ENCODE peak calls at places on chromosomes 2 and 18, in nine cellular contexts. Z is RWPE1, Y is fibroblast of mammary gland, Q is NCI-H1105, D is DMS79, E is fibroblast of lung, B is HAP-1, M is SW 1271, P is endothelial cell. T is an unnamed sample.

GRCh38 chr2:126858013-126858412 is 40.7 kb upstream of the TEX51 start:
- DNase-seq in Y (no peak), B (no peak), D (no peak), Z (no peak), M (no peak), E (no peak), P (no peak), Q (no peak), T (no peak)

GRCh38 chr2:241912021-241912555 is 42.6 kb downstream of the RTP5 start:
- DNase-seq in M (no peak), Q (no peak), E (no peak), B (no peak), Y (no peak), Z (no peak), D (no peak), P (no peak), T (no peak)

GRCh38 chr18:45493830-45494229 is 121.4 kb upstream of the SLC14A2 start:
- DNase-seq in P (no peak), Y (no peak), M (no peak), B (no peak), E (no peak), Z (no peak), Q (no peak), D (no peak), T (no peak)

GRCh38 chr2:70995227-70995729 is 605 bp upstream of the TEX261 start:
- DNase-seq in Z (peak), E (peak), Q (peak), M (peak), P (no peak), Y (peak), D (no peak), B (peak), T (no peak)

GRCh38 chr2:25856377-25856776 is 21.9 kb downstream of the ASXL2 start:
- DNase-seq in Z (no peak), Y (no peak), M (no peak), E (no peak), P (no peak), B (no peak), D (no peak), Q (no peak), T (no peak)

GRCh38 chr18:63409301-63409700 is 13.0 kb downstream of the VPS4B start:
- DNase-seq in D (no peak), B (no peak), Y (peak), E (peak), M (peak), Z (peak), Q (no peak), P (no peak), T (no peak)

GRCh38 chr2:98912221-98912851 is 23.7 kb downstream of the CRACDL start:
- DNase-seq in P (no peak), Z (peak), D (peak), M (no peak), E (peak), B (no peak), Q (peak), Y (peak), T (no peak)

GRCh38 chr2:97997774-97998392 is 2.1 kb upstream of the TMEM131 start:
- DNase-seq in Z (no peak), Q (peak), E (no peak), Y (no peak), M (no peak), P (no peak), B (no peak), D (peak), T (no peak)

GRCh38 chr2:108253106-108253505 is 13.3 kb downstream of the SULT1C3 start:
- DNase-seq in B (no peak), Z (no peak), D (no peak), M (no peak), E (peak), Y (no peak), Q (no peak), P (no peak), T (no peak)

GRCh38 chr2:165376571-165376975 is 92.9 kb upstream of the CSRNP3 start:
- DNase-seq in P (no peak), Z (no peak), B (peak), D (peak), M (no peak), Y (no peak), Q (no peak), E (no peak), T (no peak)

GRCh38 chr2:106107509-106108131 is 86.5 kb downstream of the UXS1 start:
- DNase-seq in E (peak), P (no peak), B (no peak), Y (peak), D (no peak), Q (no peak), M (no peak), Z (no peak), T (no peak)

GRCh38 chr2:178934571-178934970 is 115.4 kb downstream of the CCDC141 start:
- DNase-seq in E (no peak), M (no peak), B (no peak), P (no peak), Y (no peak), D (no peak), Z (no peak), Q (no peak), T (no peak)

GRCh38 chr2:22554453-22554852 is 830.5 kb upstream of the KLHL29 start:
- DNase-seq in Y (no peak), E (no peak), Z (no peak), B (no peak), Q (no peak), P (no peak), D (no peak), M (no peak), T (no peak)

GRCh38 chr2:101616411-101616810 is 81.1 kb upstream of the MAP4K4 start:
- DNase-seq in D (no peak), M (no peak), Q (peak), Y (no peak), P (no peak), E (peak), Z (no peak), B (no peak), T (no peak)

GRCh38 chr2:20593072-20594034 is 57.5 kb downstream of the HS1BP3 start:
- DNase-seq in Y (peak), P (no peak), Q (no peak), E (peak), B (no peak), D (no peak), M (no peak), Z (peak), T (no peak)

GRCh38 chr2:179669196-179669595 is 192.2 kb downstream of the ZNF385B start:
- DNase-seq in Z (no peak), M (no peak), P (no peak), Q (no peak), B (no peak), E (no peak), Y (no peak), D (no peak), T (no peak)

GRCh38 chr2:201420442-201421113 is 30.7 kb downstream of the TRAK2 start:
- DNase-seq in Q (no peak), M (no peak), Y (peak), E (peak), Z (peak), P (no peak), D (no peak), B (no peak), T (no peak)

GRCh38 chr2:119338826-119339561 is 27.6 kb downstream of the C2orf76 start:
- DNase-seq in B (no peak), Y (no peak), Z (no peak), D (no peak), M (no peak), Q (no peak), P (no peak), E (no peak), T (no peak)

GRCh38 chr2:69816923-69817542 is 12.4 kb upstream of the GMCL1 start:
- DNase-seq in Y (peak), M (peak), P (peak), Z (peak), D (peak), Q (peak), B (peak), E (peak), T (peak)

GRCh38 chr2:144049137-144049536 is 470.8 kb downstream of the ZEB2 start:
- DNase-seq in E (no peak), Q (no peak), Z (no peak), M (no peak), B (no peak), Y (no peak), P (no peak), D (no peak), T (no peak)

GRCh38 chr18:45336431-45336830 is 278.8 kb upstream of the SLC14A2 start:
- DNase-seq in B (no peak), E (no peak), D (no peak), M (no peak), Q (no peak), Z (no peak), P (no peak), Y (peak), T (no peak)

GRCh38 chr2:36618381-36618780 is 20.4 kb upstream of the FEZ2 start:
- DNase-seq in E (peak), B (peak), D (no peak), Z (peak), P (peak), M (peak), Y (peak), Q (no peak), T (peak)

GRCh38 chr2:181380581-181380980 is 76.6 kb upstream of the ITGA4 start:
- DNase-seq in P (no peak), Y (no peak), Z (no peak), E (no peak), B (no peak), M (no peak), D (no peak), Q (no peak), T (no peak)

GRCh38 chr2:8614646-8615045 is 67.2 kb upstream of the ID2 start:
- DNase-seq in D (no peak), P (no peak), E (no peak), Q (no peak), M (no peak), B (no peak), Y (no peak), Z (no peak), T (no peak)

GRCh38 chr2:117537030-117537429 is 277.5 kb upstream of the DDX18 start:
- DNase-seq in D (no peak), M (no peak), Q (no peak), Z (no peak), B (no peak), P (no peak), E (no peak), Y (no peak), T (no peak)

GRCh38 chr18:46632401-46633089 is 24.5 kb downstream of the LOXHD1 start:
- DNase-seq in E (peak), Z (peak), B (no peak), P (no peak), D (no peak), Y (peak), Q (no peak), M (no peak), T (peak)

GRCh38 chr2:83168377-83168776 is 1290.7 kb downstream of the SUCLG1 start:
- DNase-seq in B (no peak), Z (no peak), Q (no peak), E (no peak), M (no peak), P (no peak), D (no peak), Y (no peak), T (no peak)

GRCh38 chr2:13353083-13353482 is 636.3 kb downstream of the TRIB2 start:
- DNase-seq in B (no peak), P (no peak), M (no peak), Q (no peak), D (no peak), E (no peak), Z (no peak), Y (no peak), T (no peak)

GRCh38 chr2:185700883-185701282 is 37.7 kb upstream of the FSIP2 start:
- DNase-seq in D (no peak), Q (peak), Y (no peak), Z (no peak), E (no peak), P (no peak), B (no peak), M (no peak), T (no peak)

GRCh38 chr2:43024515-43024962 is 201.9 kb downstream of the ZFP36L2 start:
- DNase-seq in P (peak), E (peak), D (no peak), Q (no peak), B (no peak), M (peak), Y (peak), Z (peak), T (peak)

GRCh38 chr2:142065156-142065555 is 65.7 kb downstream of the LRP1B start:
- DNase-seq in Q (no peak), B (no peak), Y (no peak), E (no peak), M (no peak), D (no peak), P (no peak), Z (no peak), T (no peak)

GRCh38 chr2:26463252-26464207 is 14.4 kb downstream of the OTOF start:
- DNase-seq in M (no peak), Z (no peak), D (no peak), E (peak), B (no peak), Q (no peak), Y (no peak), P (no peak), T (no peak)

GRCh38 chr2:168699834-168700417 is 102.5 kb upstream of the NOSTRIN start:
- DNase-seq in B (no peak), M (no peak), E (peak), Z (no peak), P (no peak), Y (peak), D (no peak), Q (no peak), T (no peak)

GRCh38 chr2:88206665-88207347 is 36.7 kb downstream of the THNSL2 start:
- DNase-seq in B (no peak), P (no peak), Q (no peak), Y (no peak), M (no peak), Z (no peak), D (no peak), E (no peak), T (no peak)

GRCh38 chr2:11858883-11859282 is 112.5 kb downstream of the LPIN1 start:
- DNase-seq in D (no peak), M (no peak), B (no peak), P (no peak), Y (no peak), Z (no peak), Q (no peak), E (no peak), T (no peak)

GRCh38 chr2:240299710-240300068 is 135.8 kb upstream of the GPC1 start:
- DNase-seq in D (no peak), E (no peak), P (no peak), Q (no peak), Z (no peak), B (no peak), M (no peak), Y (no peak), T (no peak)

GRCh38 chr2:234257859-234258561 is 207.5 kb downstream of the SPP2 start:
- DNase-seq in B (no peak), Q (no peak), E (peak), D (no peak), P (peak), M (peak), Z (peak), Y (peak), T (peak)

GRCh38 chr18:49666045-49666444 is 104.2 kb downstream of the LIPG start:
- DNase-seq in D (no peak), Y (peak), P (no peak), B (no peak), Z (no peak), M (no peak), Q (no peak), E (peak), T (no peak)

T was measured in Panc1.